ENCODE peak calls at places on chromosomes 5 and 9, in four cellular contexts. H is trophoblast cell, Q is H9, T is mesenchymal stem cell. V is an unnamed sample.

GRCh38 chr5:173029499-173029921 is 26.6 kb upstream of the CREBRF start:
- DNase-seq in Q (no peak), H (no peak), T (peak; percentile 28), V (no peak)

GRCh38 chr9:89000973-89001916 is 10.0 kb downstream of the S1PR3 start:
- DNase-seq in H (peak; percentile 73), Q (peak; percentile 93), T (peak; percentile 83), V (peak; percentile 81)

GRCh38 chr9:119963258-119963797 is 594.1 kb upstream of the BRINP1 start:
- DNase-seq in T (peak; percentile 74), Q (peak; percentile 85), H (no peak), V (peak; percentile 78)

GRCh38 chr9:37916471-37917314 is 12.8 kb upstream of the SLC25A51 start:
- DNase-seq in Q (no peak), H (no peak), T (no peak), V (no peak)

GRCh38 chr5:148733601-148734438 is 79.5 kb upstream of the HTR4 start:
- DNase-seq in H (peak; percentile 74), T (peak; percentile 84), Q (peak; percentile 71), V (peak; percentile 84)

GRCh38 chr9:105883847-105884246 is 189.5 kb downstream of the TMEM38B start:
- DNase-seq in Q (no peak), T (no peak), H (no peak), V (no peak)

GRCh38 chr5:42494414-42494813 is 71.2 kb downstream of the GHR start:
- DNase-seq in T (peak; percentile 58), H (peak; percentile 31), Q (no peak), V (peak; percentile 1)

GRCh38 chr5:82641362-82641988 is 363.3 kb upstream of the RPS23 start:
- DNase-seq in T (peak; percentile 84), H (peak; percentile 35), Q (no peak), V (peak; percentile 81)

GRCh38 chr5:65190328-65191053 is 291.2 kb downstream of the ADAMTS6 start:
- DNase-seq in H (peak; percentile 24), Q (no peak), T (peak; percentile 70), V (peak; percentile 99)

GRCh38 chr5:1488882-1489680 is 34.7 kb downstream of the LPCAT1 start:
- DNase-seq in T (peak; percentile 26), H (no peak), Q (no peak), V (peak; percentile 90)

GRCh38 chr9:35904966-35905781 is 828 bp upstream of the HRCT1 start:
- DNase-seq in H (peak; percentile 36), T (peak; percentile 63), Q (no peak), V (peak; percentile 74)

GRCh38 chr5:15598294-15598902 is 98.4 kb downstream of the FBXL7 start:
- DNase-seq in H (no peak), Q (no peak), T (no peak), V (no peak)

GRCh38 chr9:101705135-101705661 is 33.2 kb downstream of the GRIN3A start:
- DNase-seq in Q (peak; percentile 82), T (no peak), H (no peak), V (no peak)

GRCh38 chr5:33936381-33937016 is at the start of gene RXFP3:
- DNase-seq in T (no peak), Q (no peak), H (no peak), V (peak; percentile 23)

GRCh38 chr5:555058-555623 is 30.9 kb upstream of the SLC9A3 start:
- DNase-seq in H (no peak), T (no peak), Q (no peak), V (no peak)

GRCh38 chr5:73532195-73532594 is 33.2 kb downstream of the ANKRA2 start:
- DNase-seq in T (no peak), Q (no peak), H (no peak), V (no peak)

GRCh38 chr5:58087131-58087530 is 372.8 kb downstream of the PLK2 start:
- DNase-seq in H (no peak), T (no peak), Q (no peak), V (no peak)
- H2AFZ ChIP-seq in H (no peak overlapping the region), T (no peak overlapping the region), Q (no peak overlapping the region), V (no peak overlapping the region)

GRCh38 chr9:74887981-74888370 is 255 bp upstream of the TRPM6 start:
- DNase-seq in Q (no peak), H (no peak), T (no peak), V (no peak)

DNA sequence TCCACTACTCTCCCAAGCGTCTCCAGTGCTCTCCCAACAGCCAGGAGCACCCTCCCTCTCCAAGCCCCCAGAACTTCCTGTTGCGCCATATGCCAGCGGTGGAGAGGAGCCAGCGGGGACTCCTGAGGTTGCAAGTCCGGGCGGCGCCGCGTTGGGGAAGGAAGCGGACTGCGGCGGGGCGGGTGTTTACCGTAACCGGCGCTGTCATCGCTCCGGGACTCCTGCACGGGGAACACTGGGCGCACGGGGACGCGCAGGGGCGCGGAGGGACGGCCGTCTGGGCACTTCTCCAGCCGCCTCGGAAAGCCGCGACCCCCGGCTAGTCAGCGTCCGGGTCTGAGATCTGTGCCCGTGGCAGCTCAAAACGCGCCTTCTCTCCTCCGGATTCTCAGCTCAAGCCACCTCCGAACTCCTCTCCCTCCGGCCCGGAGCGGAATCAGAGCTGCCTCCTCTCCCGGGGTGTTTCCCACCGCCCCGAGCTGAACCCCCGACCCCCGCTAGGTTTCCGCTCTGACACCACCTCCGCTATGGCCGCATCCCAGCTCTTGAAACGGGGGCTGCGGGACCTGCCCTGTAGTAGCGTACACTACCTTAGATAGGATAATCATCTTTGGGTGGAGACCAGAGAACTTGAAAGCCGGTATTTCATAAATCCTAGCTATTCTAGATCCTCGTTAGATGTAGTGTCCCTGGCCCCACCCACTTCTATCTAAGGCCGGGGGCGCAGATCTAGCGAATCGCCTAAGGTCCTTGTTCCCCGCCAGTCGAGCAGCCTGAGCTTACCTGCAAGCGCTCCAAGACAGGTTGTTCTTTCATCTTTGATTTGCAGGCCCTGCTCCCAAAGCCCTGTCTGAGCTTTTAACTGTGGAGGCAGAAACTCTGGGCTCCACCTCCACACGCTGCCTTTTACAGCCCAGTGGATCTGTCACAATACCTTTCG is at the start of gene TRPM6:
- DNase-seq in Q (peak; percentile 78), T (peak; percentile 77), H (peak; percentile 23), V (peak; percentile 56)
- H3K9ac ChIP-seq in Q (no peak within 1 kb of the TSS), T (peak within 1 kb of the TSS; percentile 78), H (peak within 1 kb of the TSS; percentile 75), V (peak within 1 kb of the TSS; percentile 34)

GRCh38 chr9:127504887-127505251 is 53.6 kb downstream of the LRSAM1 start:
- DNase-seq in Q (no peak), H (no peak), T (no peak), V (no peak)
- H2BK5ac ChIP-seq in Q (no peak overlapping the region), H (no peak overlapping the region), T (no peak overlapping the region), V (peak overlapping the region; percentile 66)

DNA sequence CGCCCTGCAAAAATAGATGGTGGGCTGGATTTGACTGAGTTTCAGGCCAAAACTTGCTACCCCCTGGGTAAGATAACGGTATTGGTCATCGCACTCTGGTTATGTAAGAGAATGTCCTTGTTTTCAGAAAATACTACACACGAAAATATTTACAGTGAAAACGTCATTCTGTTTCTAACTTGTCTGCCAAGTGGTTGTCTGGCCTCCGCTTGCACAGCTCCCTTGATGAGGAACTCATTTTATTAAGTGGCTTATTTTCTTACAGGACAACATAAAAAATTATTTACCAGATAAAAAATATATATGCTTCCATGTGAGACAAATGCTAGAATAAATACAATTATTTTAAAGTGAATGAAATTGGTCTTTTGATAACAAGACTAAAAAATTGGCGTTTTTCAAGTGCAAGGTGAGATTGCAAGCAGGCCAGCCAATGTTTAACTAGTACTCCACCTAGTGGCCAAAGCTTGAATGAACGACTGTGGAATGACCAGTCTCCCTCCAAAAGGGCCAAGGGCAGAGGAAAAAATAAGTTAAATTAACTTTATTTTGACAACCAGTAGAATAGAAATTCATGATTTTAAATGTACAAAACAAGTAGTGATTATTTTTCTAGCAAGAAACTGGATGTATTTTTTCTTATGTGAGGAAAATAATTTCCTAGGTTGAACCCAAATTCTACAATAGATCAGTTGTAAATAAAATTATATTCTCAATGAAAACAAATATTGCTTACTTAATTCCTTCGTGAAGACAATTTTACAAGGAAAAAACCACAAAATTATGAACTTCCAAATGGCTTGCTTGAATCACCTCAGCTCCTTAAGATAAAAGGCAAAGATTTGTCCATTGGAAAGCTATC is 93.2 kb downstream of the ZFAND5 start:
- DNase-seq in H (peak; percentile 43), Q (peak; percentile 49), T (peak; percentile 60), V (peak; percentile 55)
- H2AFZ ChIP-seq in H (no peak overlapping the region), Q (no peak overlapping the region), T (no peak overlapping the region), V (no peak overlapping the region)

GRCh38 chr5:80182802-80183645 is 72.8 kb downstream of the SERINC5 start:
- DNase-seq in H (peak; percentile 21), Q (peak; percentile 86), T (no peak), V (no peak)
- H3K9ac ChIP-seq in H (no peak overlapping the region), Q (peak overlapping the region; percentile 8), T (no peak overlapping the region), V (no peak overlapping the region)

GRCh38 chr9:136594492-136594891 is 48.6 kb upstream of the NOTCH1 start:
- DNase-seq in Q (no peak), H (no peak), T (no peak), V (no peak)

GRCh38 chr9:136597141-136597885 is 51.5 kb upstream of the NOTCH1 start:
- DNase-seq in T (no peak), Q (no peak), H (no peak), V (no peak)

GRCh38 chr9:136596630-136597031 is 50.8 kb upstream of the NOTCH1 start:
- DNase-seq in H (no peak), T (no peak), Q (no peak), V (no peak)

GRCh38 chr9:136595245-136596218 is 49.7 kb upstream of the NOTCH1 start:
- DNase-seq in H (no peak), Q (no peak), T (no peak), V (no peak)

GRCh38 chr9:136596219-136596616 is 50.4 kb upstream of the NOTCH1 start:
- DNase-seq in T (no peak), H (no peak), Q (no peak), V (no peak)
- H2BK5ac ChIP-seq in T (no peak overlapping the region), H (no peak overlapping the region), Q (no peak overlapping the region), V (no peak overlapping the region)

GRCh38 chr9:75445122-75445521 is 356.8 kb downstream of the OSTF1 start:
- DNase-seq in T (no peak), Q (no peak), H (no peak), V (no peak)

GRCh38 chr9:75447281-75447680 is 359.0 kb downstream of the OSTF1 start:
- DNase-seq in T (no peak), H (no peak), Q (no peak), V (no peak)

GRCh38 chr9:75448955-75449354 is 360.6 kb downstream of the OSTF1 start:
- DNase-seq in Q (no peak), H (no peak), T (no peak), V (no peak)

GRCh38 chr9:75451045-75451444 is 362.7 kb downstream of the OSTF1 start:
- DNase-seq in H (no peak), Q (no peak), T (no peak), V (no peak)

DNA sequence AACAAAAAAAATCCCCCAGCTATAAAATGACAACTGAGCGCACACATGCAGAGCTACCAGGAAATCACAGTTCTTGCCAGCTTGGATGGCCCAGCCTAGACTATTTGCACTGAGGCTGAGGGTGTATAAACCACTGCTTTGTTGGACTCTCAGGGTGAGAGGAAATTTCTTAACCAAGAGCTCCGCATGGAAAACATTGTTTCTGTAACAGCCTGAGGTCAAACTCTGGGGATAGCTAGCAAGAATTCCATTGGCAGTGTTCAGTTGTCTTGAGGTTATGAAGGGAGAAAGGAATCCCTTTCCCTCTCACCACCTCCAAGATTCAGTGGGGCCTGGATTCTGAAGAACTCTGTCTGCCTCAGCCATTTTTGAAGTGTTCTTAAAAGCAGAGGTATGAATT is 360.0 kb downstream of the OSTF1 start:
- DNase-seq in T (no peak), Q (no peak), H (peak; percentile 28), V (no peak)
- H2AFZ ChIP-seq in T (no peak overlapping the region), Q (peak overlapping the region; percentile 56), H (no peak overlapping the region), V (no peak overlapping the region)

DNA sequence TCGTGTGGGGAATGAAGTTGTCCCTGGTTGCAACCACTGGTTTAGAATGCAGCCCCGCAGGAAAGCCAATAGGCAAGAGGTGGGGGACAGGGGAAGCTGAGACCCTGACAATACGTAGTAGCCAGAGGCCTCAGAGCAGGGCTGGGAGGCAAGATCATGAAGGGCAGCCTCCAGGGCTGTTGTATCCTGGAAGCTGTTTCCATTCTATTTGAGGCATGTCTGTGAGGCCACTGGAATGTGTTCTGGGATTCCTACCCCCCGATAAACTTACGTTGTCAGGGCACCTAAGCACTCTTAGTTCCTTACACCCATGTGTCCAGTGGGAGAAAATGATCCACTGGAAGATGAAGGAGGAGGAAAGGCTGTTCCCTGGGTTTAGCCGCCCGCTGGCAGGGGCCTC is 177.3 kb downstream of the CFAP90 start:
- DNase-seq in T (no peak), H (no peak), Q (no peak), V (no peak)
- H3K9ac ChIP-seq in T (no peak overlapping the region), H (no peak overlapping the region), Q (no peak overlapping the region), V (no peak overlapping the region)